ENCODE peak calls at places on chromosomes 11 and 22, in four cellular contexts. G is HepG2, P is WTC11, N is K562. H is an unnamed sample.

GRCh38 chr22:35554297-35554845 is 13.7 kb downstream of the RASD2 start:
- DNase-seq in G (no peak), N (no peak), P (no peak), H (no peak)

GRCh38 chr22:47645450-47645914 is 883.0 kb downstream of the TBC1D22A start:
- DNase-seq in N (no peak), G (no peak), P (no peak), H (no peak)

GRCh38 chr11:18171377-18172000 is 1.1 kb upstream of the MRGPRX4 start:
- DNase-seq in G (peak), N (peak), P (peak), H (peak)

GRCh38 chr11:66999555-66999954 is 23.4 kb upstream of the SYT12 start:
- DNase-seq in G (no peak), P (no peak), N (no peak), H (no peak)

GRCh38 chr11:106482920-106483761 is 405.7 kb downstream of the AASDHPPT start:
- DNase-seq in P (no peak), N (no peak), G (peak), H (no peak)

GRCh38 chr11:22459053-22459452 is 120.9 kb downstream of the SLC17A6 start:
- DNase-seq in P (no peak), G (no peak), N (no peak), H (no peak)

GRCh38 chr11:87879118-87879517 is 296.1 kb downstream of the RAB38 start:
- DNase-seq in N (no peak), P (no peak), G (no peak), H (no peak)

GRCh38 chr11:23318670-23319069 is 458.4 kb upstream of the CCDC179 start:
- DNase-seq in G (no peak), P (no peak), N (no peak), H (no peak)

GRCh38 chr22:25027959-25028840 is 75.7 kb downstream of the KIAA1671 start:
- DNase-seq in N (peak), P (peak), G (no peak), H (peak)

GRCh38 chr11:44733877-44734276 is 7.1 kb downstream of the TSPAN18 start:
- DNase-seq in P (no peak), G (no peak), N (no peak), H (no peak)

GRCh38 chr11:118887219-118887618 is 3.5 kb downstream of the CXCR5 start:
- DNase-seq in N (no peak), P (no peak), G (no peak), H (no peak)

GRCh38 chr11:13110929-13111812 is 102.1 kb downstream of the RASSF10 start:
- DNase-seq in P (no peak), N (peak), G (no peak), H (peak)

GRCh38 chr22:45932066-45932465 is 44.9 kb downstream of the WNT7B start:
- DNase-seq in G (no peak), N (no peak), P (no peak), H (no peak)

GRCh38 chr22:45629469-45630089 is 42.1 kb upstream of the ATXN10 start:
- DNase-seq in G (peak), P (no peak), N (no peak), H (peak)

GRCh38 chr11:7204778-7205177 is 46.9 kb upstream of the SYT9 start:
- DNase-seq in N (no peak), G (no peak), P (no peak), H (no peak)

GRCh38 chr11:2744166-2744565 is 44.4 kb upstream of the KCNQ1OT1 start:
- DNase-seq in P (no peak), G (no peak), N (no peak), H (no peak)

GRCh38 chr22:35839811-35840739 is 122.4 kb downstream of the APOL5 start:
- DNase-seq in G (no peak), P (peak), N (peak), H (peak)

GRCh38 chr22:38724926-38725571 is 19.3 kb downstream of the GTPBP1 start:
- DNase-seq in P (no peak), G (peak), N (no peak), H (peak)

GRCh38 chr11:120853435-120853834 is 170.5 kb upstream of the TBCEL start:
- DNase-seq in P (no peak), N (no peak), G (no peak), H (no peak)

GRCh38 chr11:45264839-45265515 is 21.2 kb downstream of the SYT13 start:
- DNase-seq in G (peak), P (no peak), N (peak), H (no peak)

GRCh38 chr22:20015971-20016733 is 471 bp downstream of the ARVCF start:
- DNase-seq in N (peak), G (peak), P (peak), H (peak)

GRCh38 chr11:763073-763463 is 14.2 kb downstream of the GATD1 start:
- DNase-seq in N (peak), P (peak), G (no peak), H (peak)

GRCh38 chr22:49589811-49590210 is 237.9 kb downstream of the BRD1 start:
- DNase-seq in G (no peak), P (peak), N (no peak), H (no peak)

GRCh38 chr11:62104816-62105610 is 18.8 kb upstream of the INCENP start:
- DNase-seq in P (no peak), N (peak), G (no peak), H (no peak)

GRCh38 chr22:19115628-19116027 is 6.6 kb downstream of the DGCR2 start:
- DNase-seq in G (no peak), N (no peak), P (no peak), H (no peak)

GRCh38 chr22:48700180-48700565 is 1127.5 kb downstream of the BRD1 start:
- DNase-seq in N (no peak), P (no peak), G (no peak), H (no peak)

GRCh38 chr11:46246514-46246913 is 30.9 kb upstream of the CREB3L1 start:
- DNase-seq in N (no peak), G (no peak), P (no peak), H (no peak)

GRCh38 chr11:76978239-76978638 is 56.0 kb upstream of the B3GNT6 start:
- DNase-seq in N (no peak), P (no peak), G (no peak), H (no peak)

GRCh38 chr11:66339163-66339675 is 3.0 kb upstream of the RIN1 start:
- DNase-seq in G (no peak), N (no peak), P (no peak), H (no peak)

GRCh38 chr11:26522912-26523610 is 49.0 kb downstream of the MUC15 start:
- DNase-seq in P (peak), G (peak), N (no peak), H (no peak)

GRCh38 chr22:27485842-27486241 is 315.7 kb downstream of the MN1 start:
- DNase-seq in G (no peak), P (no peak), N (no peak), H (no peak)

GRCh38 chr22:19597399-19597735 is 73.2 kb upstream of the CLDN5 start:
- DNase-seq in N (peak), P (no peak), G (peak), H (no peak)

GRCh38 chr22:34804588-34804987 is 261.4 kb upstream of the ISX start:
- DNase-seq in N (peak), G (no peak), P (peak), H (no peak)

GRCh38 chr11:127074151-127074761 is 73.7 kb upstream of the KIRREL3 start:
- DNase-seq in P (peak), N (peak), G (peak), H (peak)

GRCh38 chr22:48740086-48740730 is 1087.5 kb downstream of the BRD1 start:
- DNase-seq in N (no peak), G (no peak), P (peak), H (no peak)

DNA sequence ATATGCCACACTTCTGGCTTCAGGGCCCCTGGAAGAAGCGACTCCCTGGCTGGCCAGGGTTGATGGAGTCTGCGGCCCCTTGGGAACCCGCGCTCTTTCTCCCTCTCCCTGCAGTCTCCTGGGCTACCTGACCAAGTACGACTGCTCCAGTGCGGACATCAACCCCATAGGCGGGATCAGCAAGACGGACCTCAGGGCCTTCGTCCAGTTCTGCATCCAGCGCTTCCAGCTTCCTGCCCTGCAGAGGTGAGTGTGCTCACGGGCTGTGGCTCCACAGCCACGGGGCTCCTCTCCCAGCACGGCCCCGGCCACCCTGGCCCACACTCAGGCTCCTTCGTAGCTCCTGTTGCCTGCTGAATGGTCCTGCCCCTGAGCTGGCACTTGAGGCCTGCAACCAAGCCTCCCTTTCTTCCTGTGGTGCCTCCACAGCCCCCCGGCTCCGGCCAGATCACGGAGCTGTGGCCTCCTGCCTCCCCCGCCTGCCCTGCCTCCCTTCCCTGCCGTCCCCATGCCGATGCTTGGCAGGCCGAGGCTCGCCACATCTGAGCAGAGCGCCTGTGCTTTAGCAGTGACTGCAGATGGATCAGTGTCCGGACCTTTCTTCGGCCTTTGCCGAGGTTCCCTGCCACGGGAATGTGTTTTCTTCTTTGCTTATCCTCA is 36.2 kb upstream of the KRTAP5-7 start:
- DNase-seq in P (no peak), N (no peak), G (no peak), H (no peak)
- TF ChIP-seq FOXJ3 in P (no peak), N (no peak), G (no peak), H (no peak)

DNA sequence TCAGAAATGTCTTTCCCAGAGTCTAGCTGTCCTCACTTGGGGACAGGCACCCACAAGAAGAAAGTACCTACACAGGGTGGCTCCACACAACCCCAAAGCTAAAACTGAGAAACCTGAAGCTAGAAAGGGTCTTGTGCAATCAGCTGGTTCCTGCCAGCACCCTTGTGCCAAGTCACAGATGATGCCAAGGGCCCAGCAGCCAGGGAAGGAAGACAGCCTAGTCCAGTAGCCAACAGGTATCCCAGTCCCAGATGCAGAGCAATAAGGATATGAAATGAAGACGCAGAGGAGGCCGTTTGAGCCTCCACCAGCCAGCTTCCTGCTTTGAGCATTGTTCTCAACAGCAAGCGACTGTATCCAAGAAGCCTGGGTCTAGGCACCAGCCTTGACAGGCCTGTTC is 6.1 kb downstream of the PLEKHA7 start:
- DNase-seq in G (no peak), P (no peak), N (no peak), H (no peak)
- TF ChIP-seq FOXJ3 in G (no peak), P (no peak), N (no peak), H (no peak)

GRCh38 chr11:128555606-128556005 is 31.8 kb downstream of the ETS1 start:
- DNase-seq in N (no peak), G (peak), P (peak), H (no peak)
- TF ChIP-seq FOXJ3 in N (no peak), G (no peak), P (no peak), H (no peak)

GRCh38 chr11:123590296-123590912 is 64.0 kb downstream of the SCN3B start:
- DNase-seq in G (peak), N (no peak), P (no peak), H (no peak)
- TF ChIP-seq FOXJ3 in G (no peak), N (no peak), P (no peak), H (no peak)

GRCh38 chr11:69105431-69106123 is 50.2 kb upstream of the SMIM38 start:
- DNase-seq in P (no peak), G (no peak), N (no peak), H (peak)
- TF ChIP-seq FOXJ3 in P (no peak), G (no peak), N (no peak), H (no peak)

DNA sequence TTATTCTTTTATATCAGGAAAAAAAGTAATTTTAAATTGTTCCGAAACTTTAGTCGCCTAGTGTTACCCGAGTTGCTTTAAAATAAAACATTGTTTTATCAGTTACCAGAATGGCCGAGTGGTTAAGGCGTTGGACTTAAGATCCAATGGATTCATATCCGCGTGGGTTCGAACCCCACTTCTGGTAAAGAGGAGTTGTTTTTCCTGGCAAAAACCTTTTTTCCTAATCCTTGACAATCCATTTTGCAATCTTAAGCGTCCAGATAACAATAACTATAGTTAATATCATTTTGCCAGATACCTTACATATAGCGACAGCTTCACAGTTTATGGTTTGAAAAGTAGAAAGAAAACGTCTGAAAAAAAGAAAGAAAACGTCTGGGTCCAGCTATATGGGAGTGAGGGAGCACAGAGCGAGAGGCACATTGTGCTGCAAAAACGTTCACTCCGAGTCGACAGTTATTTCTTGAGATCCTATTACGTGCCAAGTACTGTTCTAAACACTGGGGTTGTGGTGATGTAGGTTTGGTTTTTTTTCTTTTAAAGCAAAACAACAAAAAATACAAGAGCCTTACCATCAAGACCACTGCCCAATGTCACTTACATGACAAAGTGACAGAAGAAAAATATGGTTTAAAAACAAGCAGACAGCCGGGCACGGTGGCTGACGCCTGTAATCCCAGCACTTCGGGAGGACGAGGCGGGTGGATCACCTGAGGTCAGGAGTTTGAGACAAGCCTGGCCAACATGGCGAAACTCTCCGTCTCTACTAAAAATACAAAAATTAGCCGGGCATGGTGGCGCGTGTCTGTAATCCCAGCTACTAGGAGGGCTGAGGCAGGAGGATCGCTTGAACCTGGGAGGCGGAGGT is 40.5 kb downstream of the OR4D9 start:
- DNase-seq in P (peak), G (peak), N (peak), H (peak)
- TF ChIP-seq FOXJ3 in P (no peak), G (no peak), N (no peak), H (no peak)

GRCh38 chr11:28107331-28107725 is 628 bp downstream of the KIF18A start:
- DNase-seq in P (no peak), N (no peak), G (peak), H (peak)
- TF ChIP-seq FOXJ3 in P (no peak), N (no peak), G (no peak), H (no peak)

GRCh38 chr11:92396133-92396532 is 171.5 kb downstream of the FAT3 start:
- DNase-seq in N (no peak), P (no peak), G (no peak), H (no peak)

GRCh38 chr11:92401507-92401906 is 176.9 kb downstream of the FAT3 start:
- DNase-seq in G (no peak), P (no peak), N (no peak), H (no peak)

GRCh38 chr11:92397356-92397755 is 172.7 kb downstream of the FAT3 start:
- DNase-seq in N (no peak), P (no peak), G (no peak), H (no peak)

DNA sequence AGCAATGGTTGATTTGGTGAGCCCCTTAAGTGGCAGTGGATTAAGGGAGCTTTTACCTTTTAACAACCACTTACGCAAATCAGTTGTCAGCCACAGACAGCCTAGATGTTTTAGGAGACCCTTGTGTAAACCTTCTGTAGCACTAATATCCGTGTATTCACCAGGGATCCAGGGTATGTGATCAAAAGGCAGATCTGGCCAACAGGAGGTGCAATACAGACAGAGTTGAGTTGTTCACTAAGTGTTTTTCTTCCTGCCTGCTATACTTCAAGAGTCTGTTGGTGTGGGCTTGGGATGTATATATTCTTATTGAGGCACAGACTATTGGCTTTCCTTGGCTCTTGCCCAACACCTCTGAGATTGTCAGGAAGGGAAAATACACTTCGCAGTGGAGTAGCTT is 175.1 kb downstream of the FAT3 start:
- DNase-seq in G (no peak), P (no peak), N (no peak), H (no peak)
- TF ChIP-seq FOXJ3 in G (no peak), P (no peak), N (no peak), H (no peak)